ENCODE peak calls at places on chromosomes 16 and 17, in nine cellular contexts. N is WTC11, D is colonic mucosa, Q is psoas muscle, U is HFFc6, F is AG09309, P is GM12865, K is upper lobe of right lung, O is bronchial epithelial cell. B is an unnamed sample.

GRCh38 chr16:6104423-6104822 is 1006.8 kb upstream of the EEF2KMT start:
- DNase-seq in N (no peak), D (no peak), Q (no peak), U (peak; percentile 42), F (no peak), P (no peak), K (no peak), O (no peak), B (no peak)

GRCh38 chr17:68246271-68247028 is 1.4 kb upstream of the AMZ2 start:
- DNase-seq in N (no peak), D (no peak), Q (no peak), U (no peak), F (no peak), P (no peak), K (no peak), O (no peak), B (no peak)

GRCh38 chr17:43126911-43127290 is 1.7 kb upstream of the BRCA1 start:
- DNase-seq in N (no peak), D (no peak), Q (no peak), U (no peak), F (no peak), P (no peak), K (peak; percentile 67), O (no peak), B (no peak)

GRCh38 chr17:31216053-31216751 is 80.8 kb downstream of the OMG start:
- DNase-seq in N (no peak), D (no peak), Q (no peak), U (peak; percentile 94), F (peak; percentile 98), P (peak; percentile 51), K (no peak), O (peak; percentile 55), B (no peak)

GRCh38 chr16:70767377-70768204 is 33.4 kb downstream of the VAC14 start:
- DNase-seq in N (no peak), D (no peak), Q (no peak), U (peak; percentile 50), F (no peak), P (no peak), K (no peak), O (peak; percentile 58), B (no peak)

GRCh38 chr16:69382421-69382820 is 3.4 kb downstream of the TERF2 start:
- DNase-seq in N (no peak), D (no peak), Q (no peak), U (no peak), F (no peak), P (peak; percentile 24), K (no peak), O (no peak), B (no peak)

GRCh38 chr16:79175286-79176057 is 425.1 kb downstream of the MAF start:
- DNase-seq in N (no peak), D (no peak), Q (no peak), U (no peak), F (no peak), P (no peak), K (no peak), O (peak; percentile 75), B (no peak)

GRCh38 chr17:44122825-44123355 is 551 bp downstream of the HDAC5 start:
- DNase-seq in N (no peak), D (no peak), Q (no peak), U (no peak), F (no peak), P (peak; percentile 21), K (no peak), O (no peak), B (no peak)

GRCh38 chr17:50459081-50459676 is 9.5 kb downstream of the CHAD start:
- DNase-seq in N (no peak), D (peak; percentile 61), Q (no peak), U (peak; percentile 10), F (no peak), P (no peak), K (no peak), O (peak; percentile 81), B (no peak)

GRCh38 chr17:29063992-29064391 is 21.1 kb downstream of the PIPOX start:
- DNase-seq in N (no peak), D (no peak), Q (no peak), U (no peak), F (no peak), P (no peak), K (no peak), O (no peak), B (no peak)

GRCh38 chr16:56807011-56807675 is 57.9 kb upstream of the SLC12A3 start:
- DNase-seq in N (no peak), D (no peak), Q (no peak), U (peak; percentile 80), F (peak; percentile 24), P (no peak), K (no peak), O (peak; percentile 33), B (no peak)

GRCh38 chr17:42081516-42082129 is 16.6 kb downstream of the ZNF385C start:
- DNase-seq in N (no peak), D (no peak), Q (no peak), U (no peak), F (no peak), P (no peak), K (no peak), O (no peak), B (no peak)

GRCh38 chr16:3145151-3145550 is 10.3 kb downstream of the ZNF213 start:
- DNase-seq in N (no peak), D (no peak), Q (no peak), U (no peak), F (no peak), P (no peak), K (no peak), O (no peak), B (no peak)

GRCh38 chr17:74450231-74450630 is 16.2 kb upstream of the CD300A start:
- DNase-seq in N (no peak), D (no peak), Q (no peak), U (no peak), F (no peak), P (no peak), K (no peak), O (no peak), B (no peak)

GRCh38 chr17:41895617-41896016 is 23.1 kb downstream of the ACLY start:
- DNase-seq in N (no peak), D (no peak), Q (peak; percentile 47), U (peak; percentile 16), F (no peak), P (no peak), K (no peak), O (no peak), B (no peak)

GRCh38 chr17:46768540-46768870 is 50.0 kb downstream of the WNT3 start:
- DNase-seq in N (no peak), D (peak; percentile 12), Q (no peak), U (no peak), F (no peak), P (no peak), K (no peak), O (no peak), B (no peak)

GRCh38 chr17:71942626-71943025 is 178.2 kb upstream of the SOX9 start:
- DNase-seq in N (no peak), D (peak; percentile 41), Q (no peak), U (no peak), F (no peak), P (no peak), K (no peak), O (no peak), B (no peak)

GRCh38 chr16:50771366-50771765 is 29.5 kb downstream of the CYLD start:
- DNase-seq in N (no peak), D (no peak), Q (no peak), U (peak; percentile 78), F (peak; percentile 16), P (no peak), K (no peak), O (peak; percentile 76), B (no peak)

GRCh38 chr16:23015580-23015979 is 133.7 kb downstream of the USP31 start:
- DNase-seq in N (no peak), D (no peak), Q (no peak), U (no peak), F (no peak), P (no peak), K (no peak), O (no peak), B (no peak)

GRCh38 chr16:23016372-23016771 is 132.9 kb downstream of the USP31 start:
- DNase-seq in N (no peak), D (peak; percentile 54), Q (no peak), U (no peak), F (no peak), P (no peak), K (no peak), O (no peak), B (no peak)

GRCh38 chr16:23014592-23014991 is 134.7 kb downstream of the USP31 start:
- DNase-seq in N (no peak), D (no peak), Q (no peak), U (no peak), F (no peak), P (no peak), K (no peak), O (peak; percentile 46), B (no peak)

GRCh38 chr16:23009075-23009474 is 140.2 kb downstream of the USP31 start:
- DNase-seq in N (no peak), D (no peak), Q (no peak), U (no peak), F (no peak), P (no peak), K (no peak), O (no peak), B (no peak)

GRCh38 chr16:23013484-23013883 is 135.8 kb downstream of the USP31 start:
- DNase-seq in N (no peak), D (no peak), Q (no peak), U (no peak), F (no peak), P (peak; percentile 11), K (no peak), O (peak; percentile 15), B (no peak)
- TF ChIP-seq CTCF in N (no peak), D (no peak), Q (no peak), U (peak; percentile 51), F (no peak), P (peak; percentile 27), K (no peak), O (peak; percentile 17), B (peak; percentile 18)

DNA sequence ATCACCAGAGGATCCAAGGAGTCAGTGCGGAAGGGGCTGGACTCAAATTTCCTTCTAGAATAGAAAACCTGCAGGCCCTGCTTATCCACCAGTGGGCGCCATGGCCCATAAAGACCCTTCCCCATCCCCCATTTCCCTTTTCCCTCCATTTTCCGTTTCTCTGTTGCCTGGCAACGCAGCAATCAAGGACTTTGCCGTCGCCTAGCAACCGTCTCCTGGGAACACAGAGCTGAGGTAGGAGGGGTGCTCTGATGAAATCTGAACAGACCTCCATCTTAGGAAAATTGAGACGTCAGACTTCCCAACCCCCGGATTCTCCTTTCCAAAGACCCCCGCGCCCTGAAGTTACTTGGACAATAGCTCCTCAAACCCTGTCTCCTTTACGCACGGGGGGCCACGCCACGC is 5.7 kb downstream of the DLG4 start:
- DNase-seq in N (peak; percentile 97), D (no peak), Q (no peak), U (peak; percentile 67), F (no peak), P (peak; percentile 81), K (no peak), O (peak; percentile 69), B (peak; percentile 76)
- TF ChIP-seq CTCF in N (peak; percentile 59), D (peak; percentile 16), Q (peak; percentile 23), U (peak; percentile 72), F (peak; percentile 36), P (peak; percentile 52), K (peak; percentile 33), O (peak; percentile 47), B (peak; percentile 76)

GRCh38 chr17:57401556-57402488 is 145.5 kb downstream of the MSI2 start:
- DNase-seq in N (peak; percentile 49), D (no peak), Q (no peak), U (no peak), F (no peak), P (peak; percentile 17), K (no peak), O (no peak), B (no peak)
- TF ChIP-seq CTCF in N (no peak), D (no peak), Q (peak; percentile 30), U (no peak), F (no peak), P (no peak), K (no peak), O (no peak), B (peak; percentile 20)

GRCh38 chr16:72689851-72690250 is 358.1 kb downstream of the ZFHX3 start:
- DNase-seq in N (no peak), D (no peak), Q (no peak), U (no peak), F (no peak), P (no peak), K (no peak), O (no peak), B (no peak)
- TF ChIP-seq CTCF in N (no peak), D (no peak), Q (no peak), U (no peak), F (no peak), P (no peak), K (no peak), O (no peak), B (no peak)

B was measured in progenitor cell of endocrine pancreas.